ENCODE peak calls at places on chromosomes 4 and X, in ten cellular contexts. C is NCI-H1417; Q is substantia nigra; L is germinal center; S is GM20000; Y is mammary epithelial cell; T is NAMALWA; K is HT1080; W is neuronal stem cell; X is activated CD4-positive, alpha-beta T cell treated with anti-CD3 and anti-CD28 coated beads for 1 hour. B is an unnamed sample.

GRCh38 chrX:101658661-101659477 is 781 bp downstream of the ARMCX2 start:
- DNase-seq in C (peak; percentile 76), X (peak; percentile 30), S (peak; percentile 52), Y (peak; percentile 5), Q (peak; percentile 51), L (peak; percentile 64), T (no peak), W (peak; percentile 41), K (peak; percentile 42), B (peak; percentile 32)

GRCh38 chr4:74000301-74000700 is 1.8 kb upstream of the CXCL5 start:
- DNase-seq in C (no peak), K (no peak), T (no peak), Q (no peak), W (no peak), X (no peak), S (no peak), L (no peak), Y (no peak), B (no peak)

GRCh38 chr4:26473893-26474292 is 16.4 kb downstream of the CCKAR start:
- DNase-seq in K (no peak), X (no peak), T (no peak), L (no peak), S (no peak), Y (no peak), C (no peak), W (no peak), Q (no peak), B (no peak)

GRCh38 chr4:98448923-98449322 is 187.7 kb downstream of the RAP1GDS1 start:
- DNase-seq in X (no peak), S (no peak), Q (no peak), C (no peak), T (peak; percentile 22), L (no peak), Y (peak; percentile 47), W (no peak), K (peak; percentile 70), B (no peak)

GRCh38 chrX:134377537-134377936 is 82.4 kb upstream of the HPRT1 start:
- DNase-seq in K (peak; percentile 11), S (no peak), X (no peak), Y (peak; percentile 32), L (no peak), Q (no peak), T (peak; percentile 59), C (peak; percentile 51), W (no peak), B (no peak)

GRCh38 chr4:88937081-88937480 is 119.9 kb downstream of the FAM13A start:
- DNase-seq in Y (peak; percentile 16), Q (no peak), X (no peak), K (no peak), T (no peak), S (no peak), L (no peak), C (no peak), W (no peak), B (no peak)

GRCh38 chr4:159069922-159070321 is 33.0 kb upstream of the RAPGEF2 start:
- DNase-seq in Q (no peak), W (no peak), K (peak; percentile 35), S (no peak), T (no peak), X (no peak), L (no peak), Y (peak; percentile 53), C (no peak), B (no peak)

GRCh38 chr4:173794662-173795061 is 264.6 kb upstream of the HAND2 start:
- DNase-seq in S (no peak), C (no peak), K (peak; percentile 80), L (no peak), X (no peak), Q (no peak), W (no peak), T (no peak), Y (no peak), B (no peak)

GRCh38 chr4:134375775-134376174 is 174.2 kb upstream of the PABPC4L start:
- DNase-seq in Y (no peak), S (no peak), K (no peak), W (no peak), L (no peak), C (no peak), T (no peak), Q (no peak), X (no peak), B (no peak)

GRCh38 chr4:26936284-26937065 is 75.8 kb downstream of the STIM2 start:
- DNase-seq in C (no peak), S (no peak), Y (no peak), X (no peak), Q (no peak), K (peak; percentile 40), T (no peak), L (no peak), W (no peak), B (no peak)

GRCh38 chr4:72216539-72217277 is 184.9 kb downstream of the NPFFR2 start:
- DNase-seq in S (no peak), K (no peak), L (no peak), X (no peak), W (no peak), T (no peak), Y (no peak), C (no peak), Q (no peak), B (no peak)

GRCh38 chr4:1207603-1208265 is 35.4 kb upstream of the SPON2 start:
- DNase-seq in W (no peak), K (no peak), L (no peak), T (no peak), C (no peak), Y (no peak), S (no peak), X (no peak), Q (peak; percentile 74), B (no peak)

B was measured in NCI-H748 treated with DMSO at 0.1 percent for 48 hours.